ENCODE peak calls at places on chromosomes 1 and 21, in four cellular contexts. M is fibroblast of lung, C is left lung, P is body of pancreas. N is an unnamed sample. For H3K27me3, the result is how much of the 10 kb centered on the place peaks cover.

GRCh38 chr1:204316164-204316563 is 43.6 kb downstream of the PLEKHA6 start:
- DNase-seq in M (no peak), C (no peak), P (no peak), N (no peak)

GRCh38 chr1:44315521-44315920 is 39.5 kb downstream of the ERI3 start:
- DNase-seq in M (no peak), C (no peak), P (no peak), N (no peak)

GRCh38 chr1:226185153-226186036 is 1.1 kb downstream of the ACBD3 start:
- DNase-seq in M (peak), C (no peak), P (no peak), N (no peak)

GRCh38 chr1:93722081-93723031 is 40.7 kb upstream of the BCAR3 start:
- DNase-seq in M (no peak), C (no peak), P (no peak), N (no peak)

GRCh38 chr1:240282061-240282830 is 190.6 kb downstream of the FMN2 start:
- DNase-seq in M (no peak), C (no peak), P (no peak), N (no peak)

GRCh38 chr1:67393240-67393639 is 37.0 kb downstream of the SERBP1 start:
- DNase-seq in M (peak), C (no peak), P (peak), N (no peak)

GRCh38 chr1:48007044-48007443 is 9.9 kb upstream of the TRABD2B start:
- DNase-seq in M (peak), C (no peak), P (no peak), N (no peak)

GRCh38 chr1:186535388-186536133 is 74.6 kb upstream of the PDC start:
- DNase-seq in M (peak), C (no peak), P (no peak), N (peak)

GRCh38 chr21:36163780-36164426 is 7.3 kb downstream of the DOP1B start:
- DNase-seq in M (no peak), C (no peak), P (no peak), N (no peak)

GRCh38 chr1:182253319-182253718 is 138.3 kb downstream of the GLUL start:
- DNase-seq in M (no peak), C (no peak), P (no peak), N (no peak)

GRCh38 chr1:235093013-235093618 is 35.5 kb downstream of the TOMM20 start:
- DNase-seq in M (peak), C (no peak), P (no peak), N (no peak)
- H3K4me3 ChIP-seq in M (no peak), C (no peak), P (no peak), N (no peak)

DNA sequence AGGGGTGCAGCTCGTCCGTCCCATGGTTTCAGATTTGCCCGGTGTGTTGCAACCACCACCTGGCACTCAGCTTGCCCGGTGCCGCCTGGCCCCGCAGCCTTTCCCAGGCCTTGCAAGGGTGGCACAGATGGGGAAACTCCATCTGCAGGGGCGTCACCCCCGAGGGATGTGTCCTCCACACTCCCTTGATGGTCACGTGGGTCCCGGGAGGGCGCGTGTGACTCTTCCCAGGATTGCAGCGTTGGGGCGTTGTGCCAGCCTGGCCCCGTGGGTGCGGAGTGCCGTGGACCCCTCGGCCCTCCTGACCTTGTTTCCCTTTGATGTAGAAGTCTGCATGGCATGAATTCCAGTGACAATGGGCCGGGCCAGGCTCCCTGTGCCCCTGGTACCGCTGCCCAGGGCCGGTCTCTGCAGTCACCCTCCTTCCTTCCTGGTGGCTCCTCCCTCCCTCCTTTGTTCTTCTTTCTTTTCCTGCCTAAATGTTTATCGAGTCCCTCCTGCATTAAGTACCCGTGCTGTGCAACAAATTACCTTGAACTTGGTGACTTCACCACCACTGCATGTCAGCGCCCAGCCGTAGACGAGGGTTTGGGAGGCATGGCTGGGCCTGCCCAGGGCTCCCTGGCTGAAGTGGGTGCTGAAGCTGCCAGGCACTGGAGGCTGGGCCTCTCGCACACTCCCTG is 22.9 kb downstream of the RRP1 start:
- DNase-seq in M (no peak), C (peak), P (no peak), N (no peak)
- TF ChIP-seq CTCF in M (no peak), C (no peak), P (no peak), N (no peak)

DNA sequence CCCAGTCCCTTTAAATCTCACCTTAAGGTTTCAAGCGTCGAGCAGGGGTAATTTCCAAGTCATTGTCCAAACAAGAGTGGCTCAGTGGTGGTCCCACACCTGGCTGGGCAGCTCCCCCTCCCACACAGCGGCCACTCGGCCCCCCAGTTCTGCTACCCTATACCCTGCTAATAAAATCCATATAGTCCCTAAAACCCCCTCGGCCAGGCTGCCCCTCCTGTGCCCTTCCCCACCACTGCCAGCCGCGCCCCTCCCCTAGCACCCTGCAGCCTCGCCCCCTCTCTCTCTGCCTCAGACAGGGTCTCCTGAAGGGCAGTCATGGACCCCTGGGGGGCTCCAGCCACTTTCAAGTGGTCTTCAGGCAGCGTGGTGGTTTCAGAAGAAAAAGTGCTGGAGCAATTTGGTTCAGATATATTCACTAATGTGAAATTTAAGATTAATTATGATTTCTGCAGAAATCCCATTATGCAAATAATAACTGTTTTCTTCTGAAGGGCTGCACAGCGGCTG is 34.2 kb upstream of the TTC34 start:
- DNase-seq in M (no peak), C (peak), P (no peak), N (no peak)
- H3K27me3 ChIP-seq in M (under half), C (under half), P (under half), N (under half)

DNA sequence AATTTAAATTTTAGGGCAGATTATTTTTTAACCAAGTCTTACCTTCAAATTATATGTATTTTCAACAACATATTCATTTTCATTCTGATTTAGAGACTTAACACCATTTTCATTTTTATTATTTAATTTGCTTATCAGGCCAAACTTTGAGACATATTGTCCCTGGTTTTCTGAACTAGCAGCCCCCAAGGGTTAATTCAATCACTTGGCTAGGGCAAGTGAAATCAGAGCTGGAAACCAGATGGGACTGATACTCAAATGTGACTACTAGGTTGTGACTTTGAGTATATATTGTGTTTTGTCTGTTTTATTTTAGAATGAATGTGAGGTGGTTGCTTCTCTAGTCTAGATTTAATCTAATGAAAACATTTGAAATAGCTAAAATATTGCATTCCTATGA is 198.9 kb upstream of the PTGFR start:
- DNase-seq in M (no peak), C (no peak), P (no peak), N (no peak)
- H3K4me3 ChIP-seq in M (no peak), C (no peak), P (no peak), N (no peak)

GRCh38 chr1:36731226-36732037 is 248.7 kb upstream of the CSF3R start:
- DNase-seq in M (no peak), C (no peak), P (no peak), N (no peak)
- TF ChIP-seq CTCF in M (no peak), C (no peak), P (no peak), N (no peak)

GRCh38 chr1:114545796-114546195 is 34.8 kb upstream of the TRIM33 start:
- DNase-seq in M (no peak), C (no peak), P (no peak), N (no peak)
- H3K27me3 ChIP-seq in M (under half), C (under half), P (under half), N (under half)

GRCh38 chr1:244273262-244273844 is 178.4 kb downstream of the ADSS2 start:
- DNase-seq in M (no peak), C (no peak), P (no peak), N (no peak)
- H3K4me3 ChIP-seq in M (peak), C (no peak), P (no peak), N (no peak)

DNA sequence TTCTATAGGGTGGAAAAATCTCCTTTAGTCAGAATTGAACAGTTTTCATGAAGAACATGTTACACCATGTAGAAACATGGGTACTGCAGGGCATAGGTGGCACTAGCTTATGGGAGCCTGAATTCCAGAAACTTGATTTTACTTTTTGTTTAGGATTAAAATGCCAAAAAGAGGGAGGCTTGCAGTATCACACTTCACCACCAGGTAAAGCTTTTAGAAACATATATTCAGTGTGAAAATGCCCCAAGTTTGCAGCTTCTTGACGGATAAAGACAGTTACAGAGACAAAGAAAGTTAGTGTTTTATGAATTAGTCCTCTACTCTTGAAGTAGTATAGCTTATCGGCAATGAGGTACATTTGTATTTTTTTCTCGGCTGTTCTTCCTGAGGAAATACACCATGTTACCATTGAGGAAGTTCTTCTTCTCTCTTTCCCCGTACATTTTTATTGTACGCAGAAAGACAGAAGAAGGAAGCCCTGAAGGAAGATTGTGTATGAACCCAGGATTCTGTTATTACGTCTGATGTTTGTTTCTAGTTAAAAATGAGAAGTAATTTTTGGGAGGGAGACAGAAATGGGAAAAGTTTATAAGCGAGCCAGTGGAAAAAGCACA is 66.1 kb downstream of the PBX1 start:
- DNase-seq in M (no peak), C (no peak), P (no peak), N (no peak)
- TF ChIP-seq CTCF in M (peak), C (no peak), P (no peak), N (peak)

N was measured in kidney epithelial cell.